ENCODE peak calls at places on chromosomes 5 and 9, in five cellular contexts. D is mesenchymal stem cell, U is HCT116, K is astrocyte, I is H9. L is an unnamed sample.
A peak's percentile ranks its signal among the peaks of the same experiment; 100 is the strongest.

GRCh38 chr5:1016476-1016875 is 7.9 kb downstream of the NKD2 start:
- DNase-seq in D (no peak), U (no peak), K (no peak), I (no peak), L (no peak)

GRCh38 chr5:89988129-89988528 is 421.4 kb downstream of the CETN3 start:
- DNase-seq in D (no peak), U (no peak), K (no peak), I (no peak), L (no peak)

GRCh38 chr5:174752121-174752520 is 27.7 kb downstream of the MSX2 start:
- DNase-seq in D (no peak), U (no peak), K (no peak), I (no peak), L (no peak)

GRCh38 chr5:172817664-172818063 is 16.4 kb upstream of the ERGIC1 start:
- DNase-seq in D (no peak), U (no peak), K (no peak), I (no peak), L (no peak)

GRCh38 chr9:130423272-130423671 is 21.5 kb upstream of the ASS1 start:
- DNase-seq in D (peak; percentile 40), U (no peak), K (no peak), I (peak; percentile 28), L (no peak)

GRCh38 chr9:76703270-76703669 is 61.0 kb upstream of the PCA3 start:
- DNase-seq in D (no peak), U (no peak), K (no peak), I (no peak), L (no peak)

GRCh38 chr9:95505676-95506437 is 10.9 kb downstream of the PTCH1 start:
- DNase-seq in D (peak; percentile 72), U (no peak), K (peak; percentile 34), I (peak; percentile 61), L (peak; percentile 62)

GRCh38 chr9:113293285-113293874 is 9.8 kb downstream of the RNF183 start:
- DNase-seq in D (no peak), U (no peak), K (no peak), I (no peak), L (no peak)

GRCh38 chr9:7799234-7799933 is at the start of gene DMAC1:
- DNase-seq in D (peak; percentile 81), U (peak; percentile 81), K (peak; percentile 84), I (peak; percentile 88), L (peak; percentile 66)

GRCh38 chr9:111013250-111013649 is 25.0 kb downstream of the LPAR1 start:
- DNase-seq in D (no peak), U (no peak), K (no peak), I (no peak), L (no peak)

GRCh38 chr5:59055745-59056448 is 473.0 kb downstream of the RAB3C start:
- DNase-seq in D (no peak), U (no peak), K (no peak), I (no peak), L (no peak)

GRCh38 chr5:142743677-142744441 is 26.3 kb upstream of the ARHGAP26 start:
- DNase-seq in D (no peak), U (no peak), K (peak; percentile 55), I (no peak), L (no peak)

GRCh38 chr5:137036630-137037029 is 462.5 kb downstream of the SPOCK1 start:
- DNase-seq in D (no peak), U (no peak), K (no peak), I (peak; percentile 83), L (peak; percentile 61)

GRCh38 chr9:87540444-87541105 is 42.9 kb downstream of the DAPK1 start:
- DNase-seq in D (no peak), U (no peak), K (peak; percentile 74), I (no peak), L (no peak)

GRCh38 chr5:90740244-90740799 is 181.7 kb downstream of the ADGRV1 start:
- DNase-seq in D (no peak), U (no peak), K (no peak), I (no peak), L (no peak)

GRCh38 chr5:73525606-73526005 is 27.4 kb downstream of the BTF3 start:
- DNase-seq in D (no peak), U (no peak), K (no peak), I (no peak), L (no peak)

GRCh38 chr5:151670953-151671636 is 15.6 kb downstream of the SPARC start:
- DNase-seq in D (peak; percentile 75), U (no peak), K (no peak), I (no peak), L (no peak)

GRCh38 chr9:13948037-13948436 is 365.9 kb downstream of the NFIB start:
- DNase-seq in D (no peak), U (no peak), K (no peak), I (no peak), L (no peak)

GRCh38 chr9:103816146-103816545 is 278.0 kb upstream of the SMC2 start:
- DNase-seq in D (no peak), U (no peak), K (no peak), I (no peak), L (no peak)

GRCh38 chr5:68329554-68329953 is 114.0 kb downstream of the PIK3R1 start:
- DNase-seq in D (peak; percentile 37), U (no peak), K (no peak), I (no peak), L (no peak)

GRCh38 chr5:187042-187431 is 4.3 kb upstream of the LRRC14B start:
- DNase-seq in D (no peak), U (no peak), K (no peak), I (no peak), L (no peak)

GRCh38 chr9:110029422-110029814 is 178.5 kb downstream of the C9orf152 start:
- DNase-seq in D (peak; percentile 96), U (no peak), K (peak; percentile 94), I (no peak), L (no peak)

GRCh38 chr9:137453643-137454081 is 5.5 kb downstream of the NSMF start:
- DNase-seq in D (peak; percentile 70), U (no peak), K (no peak), I (peak; percentile 95), L (peak; percentile 86)

GRCh38 chr9:22354699-22355384 is 91.8 kb upstream of the DMRTA1 start:
- DNase-seq in D (no peak), U (no peak), K (peak; percentile 45), I (no peak), L (no peak)

GRCh38 chr5:110951373-110951791 is 120.1 kb upstream of the TSLP start:
- DNase-seq in D (no peak), U (no peak), K (peak; percentile 74), I (no peak), L (no peak)

GRCh38 chr9:128056887-128057723 is 10.0 kb downstream of the NAIF1 start:
- DNase-seq in D (peak; percentile 52), U (no peak), K (no peak), I (peak; percentile 66), L (no peak)

GRCh38 chr9:95008151-95008771 is 281.8 kb downstream of the AOPEP start:
- DNase-seq in D (no peak), U (no peak), K (no peak), I (no peak), L (no peak)

GRCh38 chr9:90972057-90972456 is 170.4 kb downstream of the SYK start:
- DNase-seq in D (no peak), U (no peak), K (no peak), I (no peak), L (no peak)

GRCh38 chr9:77161966-77162365 is 15.4 kb upstream of the VPS13A start:
- DNase-seq in D (no peak), U (no peak), K (no peak), I (no peak), L (no peak)

GRCh38 chr5:74552101-74552500 is 88.4 kb downstream of the ENC1 start:
- DNase-seq in D (no peak), U (no peak), K (peak; percentile 87), I (no peak), L (no peak)

GRCh38 chr5:132483661-132484385 is 6.8 kb downstream of the IRF1 start:
- DNase-seq in D (no peak), U (no peak), K (no peak), I (no peak), L (no peak)

GRCh38 chr9:109458453-109459211 is 39.5 kb downstream of the PTPN3 start:
- DNase-seq in D (no peak), U (no peak), K (no peak), I (no peak), L (no peak)

GRCh38 chr9:129071526-129072131 is 9.3 kb upstream of the DOLPP1 start:
- DNase-seq in D (no peak), U (no peak), K (no peak), I (peak; percentile 92), L (peak; percentile 66)

GRCh38 chr5:81247441-81247972 is 14.4 kb downstream of the CKMT2 start:
- DNase-seq in D (peak; percentile 53), U (peak; percentile 40), K (peak; percentile 77), I (no peak), L (no peak)

DNA sequence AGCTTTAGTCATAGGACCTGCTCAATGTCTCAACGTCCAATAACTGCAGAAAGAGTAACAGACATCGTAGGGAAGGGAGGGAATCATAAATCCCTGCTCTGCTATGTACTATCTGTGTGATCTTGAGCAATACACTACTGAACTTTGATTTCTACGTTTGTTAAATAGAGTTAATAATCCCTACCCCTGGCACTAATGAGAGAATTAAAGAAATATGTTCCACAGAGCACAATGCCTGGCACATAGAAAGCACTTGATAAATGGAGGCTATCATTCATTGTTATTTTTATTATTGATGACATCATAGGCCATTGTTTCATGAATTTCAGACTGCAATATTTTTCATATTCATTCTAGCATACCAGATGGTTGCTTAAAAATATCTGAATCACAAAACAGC is 108.7 kb downstream of the EBF1 start:
- DNase-seq in D (no peak), U (no peak), K (no peak), I (no peak), L (no peak)
- H3K9me3 ChIP-seq in D (no peaks in the 10 kb centered on the region), U (no peaks in the 10 kb centered on the region), K (no peaks in the 10 kb centered on the region), I (no peaks in the 10 kb centered on the region), L (no peaks in the 10 kb centered on the region)

DNA sequence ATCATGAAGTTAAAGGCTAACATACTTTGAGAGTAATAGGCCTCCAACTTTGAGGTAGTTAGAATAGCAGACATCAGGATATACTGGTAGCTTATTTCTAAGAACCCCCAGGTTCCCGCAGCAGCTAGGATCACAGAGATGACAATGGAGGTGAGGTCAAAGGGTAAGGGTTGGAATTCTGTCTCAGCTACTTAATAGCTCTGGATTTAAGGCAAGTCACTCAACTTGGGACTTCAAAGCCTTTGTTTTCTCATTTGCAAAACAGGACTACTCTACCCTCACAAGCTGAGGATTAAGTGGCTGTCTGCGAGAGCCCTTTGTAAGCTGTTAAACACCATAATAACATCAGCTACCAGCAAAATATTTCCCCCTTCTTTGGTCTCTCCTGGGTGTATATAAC is 104.5 kb downstream of the DCP2 start:
- DNase-seq in D (no peak), U (no peak), K (no peak), I (no peak), L (no peak)
- H3K9me3 ChIP-seq in D (no peaks in the 10 kb centered on the region), U (no peaks in the 10 kb centered on the region), K (no peaks in the 10 kb centered on the region), I (no peaks in the 10 kb centered on the region), L (no peaks in the 10 kb centered on the region)

GRCh38 chr9:24051587-24051986 is 225.5 kb upstream of the ELAVL2 start:
- DNase-seq in D (no peak), U (no peak), K (no peak), I (no peak), L (no peak)
- H3K9me3 ChIP-seq in D (peaks cover 20% of the 10 kb centered on the region), U (peaks cover 4% of the 10 kb centered on the region), K (no peaks in the 10 kb centered on the region), I (no peaks in the 10 kb centered on the region), L (no peaks in the 10 kb centered on the region)

DNA sequence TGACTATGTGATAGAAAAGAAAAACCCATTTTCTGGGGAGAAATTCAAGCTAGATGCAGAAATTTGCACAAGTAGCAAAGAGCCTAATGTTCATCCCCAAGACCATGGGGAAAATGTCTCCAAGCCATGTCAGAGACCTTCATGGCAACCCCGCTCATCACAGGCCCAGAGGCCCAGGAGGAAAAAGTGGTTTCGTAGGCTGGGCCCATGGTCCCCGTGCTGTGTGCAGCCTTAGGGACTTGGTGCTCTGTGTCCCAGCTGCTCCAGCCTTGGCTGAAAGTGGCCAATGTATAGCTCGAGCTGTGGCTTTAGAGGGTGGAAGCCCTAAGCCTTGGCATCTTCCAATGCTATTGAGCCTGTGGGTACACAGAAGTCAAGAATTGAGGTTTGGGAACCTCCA is 711.2 kb upstream of the ZNF608 start:
- DNase-seq in D (no peak), U (no peak), K (no peak), I (no peak), L (no peak)
- H3K9me3 ChIP-seq in D (no peaks in the 10 kb centered on the region), U (no peaks in the 10 kb centered on the region), K (no peaks in the 10 kb centered on the region), I (no peaks in the 10 kb centered on the region), L (peaks cover 7% of the 10 kb centered on the region)